ENCODE peak calls at places on chromosome 14, in nine cellular contexts. One of them, this sample, is unnamed.

GRCh38 chr14:22955702-22956575 is 951 bp downstream of the HAUS4 start:
- DNase-seq in adrenal gland: no peak
- DNase-seq in sigmoid colon: peak; percentile 58
- DNase-seq in upper lobe of left lung: no peak
- DNase-seq in GM23248: peak; percentile 33
- DNase-seq in astrocyte: peak; percentile 10
- DNase-seq in HCT116: no peak
- DNase-seq in SJCRH30: no peak
- DNase-seq in stomach: no peak
- DNase-seq in this sample: no peak

GRCh38 chr14:89401241-89401640 is 15.8 kb downstream of the FOXN3 start:
- DNase-seq in GM23248: no peak
- DNase-seq in sigmoid colon: no peak
- DNase-seq in HCT116: no peak
- DNase-seq in astrocyte: no peak
- DNase-seq in SJCRH30: no peak
- DNase-seq in upper lobe of left lung: no peak
- DNase-seq in adrenal gland: no peak
- DNase-seq in stomach: no peak
- DNase-seq in this sample: no peak

GRCh38 chr14:20808084-20808483 is 5.4 kb upstream of the RNASE1 start:
- DNase-seq in SJCRH30: no peak
- DNase-seq in sigmoid colon: no peak
- DNase-seq in HCT116: no peak
- DNase-seq in adrenal gland: no peak
- DNase-seq in astrocyte: no peak
- DNase-seq in GM23248: no peak
- DNase-seq in upper lobe of left lung: no peak
- DNase-seq in stomach: no peak
- DNase-seq in this sample: no peak

GRCh38 chr14:75522224-75522764 is at the start of gene BATF:
- DNase-seq in upper lobe of left lung: peak; percentile 44
- DNase-seq in SJCRH30: no peak
- DNase-seq in sigmoid colon: no peak
- DNase-seq in stomach: peak; percentile 58
- DNase-seq in HCT116: no peak
- DNase-seq in GM23248: no peak
- DNase-seq in adrenal gland: no peak
- DNase-seq in astrocyte: no peak
- DNase-seq in this sample: no peak

GRCh38 chr14:43692706-43693105 is 814.4 kb downstream of the FSCB start:
- DNase-seq in astrocyte: no peak
- DNase-seq in stomach: no peak
- DNase-seq in HCT116: no peak
- DNase-seq in GM23248: no peak
- DNase-seq in SJCRH30: no peak
- DNase-seq in upper lobe of left lung: no peak
- DNase-seq in sigmoid colon: no peak
- DNase-seq in adrenal gland: no peak
- DNase-seq in this sample: no peak

GRCh38 chr14:72775923-72776554 is 117.9 kb downstream of the DPF3 start:
- DNase-seq in astrocyte: no peak
- DNase-seq in stomach: no peak
- DNase-seq in sigmoid colon: no peak
- DNase-seq in upper lobe of left lung: no peak
- DNase-seq in HCT116: no peak
- DNase-seq in adrenal gland: no peak
- DNase-seq in SJCRH30: no peak
- DNase-seq in GM23248: no peak
- DNase-seq in this sample: no peak

GRCh38 chr14:64880382-64881121 is 845 bp upstream of the SPTB start:
- DNase-seq in HCT116: peak; percentile 26
- DNase-seq in GM23248: peak; percentile 6
- DNase-seq in adrenal gland: peak; percentile 40
- DNase-seq in astrocyte: no peak
- DNase-seq in SJCRH30: peak; percentile 38
- DNase-seq in upper lobe of left lung: peak; percentile 90
- DNase-seq in sigmoid colon: peak; percentile 62
- DNase-seq in stomach: peak; percentile 46
- DNase-seq in this sample: no peak

GRCh38 chr14:72740966-72741835 is 152.7 kb downstream of the DPF3 start:
- DNase-seq in stomach: peak; percentile 14
- DNase-seq in SJCRH30: no peak
- DNase-seq in sigmoid colon: no peak
- DNase-seq in HCT116: no peak
- DNase-seq in upper lobe of left lung: no peak
- DNase-seq in GM23248: no peak
- DNase-seq in astrocyte: no peak
- DNase-seq in adrenal gland: no peak
- DNase-seq in this sample: no peak

GRCh38 chr14:59897757-59898383 is 22.1 kb upstream of the LRRC9 start:
- DNase-seq in stomach: peak; percentile 44
- DNase-seq in GM23248: peak; percentile 28
- DNase-seq in HCT116: peak; percentile 10
- DNase-seq in SJCRH30: peak; percentile 35
- DNase-seq in sigmoid colon: no peak
- DNase-seq in upper lobe of left lung: no peak
- DNase-seq in astrocyte: peak; percentile 4
- DNase-seq in adrenal gland: peak; percentile 19
- DNase-seq in this sample: no peak

GRCh38 chr14:74038015-74038859 is 19.1 kb downstream of the BBOF1 start:
- DNase-seq in HCT116: no peak
- DNase-seq in sigmoid colon: no peak
- DNase-seq in upper lobe of left lung: no peak
- DNase-seq in SJCRH30: peak; percentile 74
- DNase-seq in stomach: no peak
- DNase-seq in astrocyte: peak; percentile 32
- DNase-seq in adrenal gland: no peak
- DNase-seq in GM23248: peak; percentile 62
- DNase-seq in this sample: no peak

GRCh38 chr14:75274045-75274898 is 4.4 kb upstream of the FOS start:
- DNase-seq in sigmoid colon: no peak
- DNase-seq in SJCRH30: no peak
- DNase-seq in stomach: no peak
- DNase-seq in HCT116: no peak
- DNase-seq in adrenal gland: no peak
- DNase-seq in upper lobe of left lung: no peak
- DNase-seq in GM23248: no peak
- DNase-seq in astrocyte: no peak
- DNase-seq in this sample: no peak

GRCh38 chr14:35121887-35122695 is at the start of the genes PPP2R3C and PRORP:
- DNase-seq in GM23248: peak; percentile 94
- DNase-seq in upper lobe of left lung: peak; percentile 96
- DNase-seq in SJCRH30: peak; percentile 94
- DNase-seq in adrenal gland: peak; percentile 92
- DNase-seq in astrocyte: peak; percentile 98
- DNase-seq in stomach: peak; percentile 92
- DNase-seq in HCT116: peak; percentile 93
- DNase-seq in sigmoid colon: peak; percentile 96
- DNase-seq in this sample: peak; percentile 95

GRCh38 chr14:96902004-96902403 is 104.8 kb downstream of the VRK1 start:
- DNase-seq in GM23248: no peak
- DNase-seq in HCT116: no peak
- DNase-seq in upper lobe of left lung: no peak
- DNase-seq in stomach: no peak
- DNase-seq in adrenal gland: no peak
- DNase-seq in SJCRH30: no peak
- DNase-seq in astrocyte: no peak
- DNase-seq in sigmoid colon: no peak
- DNase-seq in this sample: no peak

GRCh38 chr14:35167496-35167895 is 45.1 kb downstream of the PRORP start:
- DNase-seq in HCT116: no peak
- DNase-seq in stomach: no peak
- DNase-seq in upper lobe of left lung: no peak
- DNase-seq in astrocyte: no peak
- DNase-seq in adrenal gland: no peak
- DNase-seq in GM23248: no peak
- DNase-seq in sigmoid colon: no peak
- DNase-seq in SJCRH30: no peak
- DNase-seq in this sample: no peak

GRCh38 chr14:26444745-26445144 is 153.1 kb downstream of the NOVA1 start:
- DNase-seq in GM23248: peak; percentile 47
- DNase-seq in sigmoid colon: no peak
- DNase-seq in stomach: no peak
- DNase-seq in HCT116: no peak
- DNase-seq in adrenal gland: no peak
- DNase-seq in upper lobe of left lung: no peak
- DNase-seq in astrocyte: peak; percentile 8
- DNase-seq in SJCRH30: peak; percentile 49
- DNase-seq in this sample: no peak

GRCh38 chr14:76772300-76773187 is 11.3 kb downstream of the VASH1 start:
- DNase-seq in adrenal gland: no peak
- DNase-seq in SJCRH30: no peak
- DNase-seq in astrocyte: peak; percentile 68
- DNase-seq in upper lobe of left lung: no peak
- DNase-seq in GM23248: no peak
- DNase-seq in sigmoid colon: peak; percentile 66
- DNase-seq in HCT116: no peak
- DNase-seq in stomach: no peak
- DNase-seq in this sample: peak; percentile 18

GRCh38 chr14:100417466-100417865 is 94.3 kb downstream of the SLC25A47 start:
- DNase-seq in sigmoid colon: peak; percentile 54
- DNase-seq in HCT116: peak; percentile 63
- DNase-seq in upper lobe of left lung: no peak
- DNase-seq in SJCRH30: peak; percentile 51
- DNase-seq in astrocyte: peak; percentile 93
- DNase-seq in GM23248: peak; percentile 97
- DNase-seq in stomach: peak; percentile 57
- DNase-seq in adrenal gland: peak; percentile 87
- DNase-seq in this sample: no peak

GRCh38 chr14:21083565-21084325 is 13.6 kb downstream of the ARHGEF40 start:
- DNase-seq in upper lobe of left lung: peak; percentile 65
- DNase-seq in stomach: no peak
- DNase-seq in sigmoid colon: no peak
- DNase-seq in HCT116: no peak
- DNase-seq in adrenal gland: no peak
- DNase-seq in SJCRH30: no peak
- DNase-seq in GM23248: no peak
- DNase-seq in astrocyte: no peak
- DNase-seq in this sample: no peak

GRCh38 chr14:104688755-104689619 is at the start of gene INF2:
- DNase-seq in adrenal gland: peak; percentile 65
- DNase-seq in upper lobe of left lung: peak; percentile 94
- DNase-seq in GM23248: peak; percentile 86
- DNase-seq in SJCRH30: peak; percentile 85
- DNase-seq in sigmoid colon: no peak
- DNase-seq in HCT116: no peak
- DNase-seq in astrocyte: no peak
- DNase-seq in stomach: peak; percentile 72
- DNase-seq in this sample: no peak

GRCh38 chr14:94062344-94062904 is 18.6 kb downstream of the DDX24 start:
- DNase-seq in GM23248: peak; percentile 73
- DNase-seq in upper lobe of left lung: no peak
- DNase-seq in SJCRH30: no peak
- DNase-seq in adrenal gland: peak; percentile 13
- DNase-seq in astrocyte: peak; percentile 83
- DNase-seq in HCT116: no peak
- DNase-seq in sigmoid colon: no peak
- DNase-seq in stomach: no peak
- DNase-seq in this sample: no peak
- H3K4me1 ChIP-seq in GM23248: peaks cover 18% of the 10 kb centered on the region
- H3K4me1 ChIP-seq in upper lobe of left lung: peaks cover 33% of the 10 kb centered on the region
- H3K4me1 ChIP-seq in SJCRH30: no peaks in the 10 kb centered on the region
- H3K4me1 ChIP-seq in adrenal gland: peaks cover 55% of the 10 kb centered on the region
- H3K4me1 ChIP-seq in astrocyte: peaks cover 28% of the 10 kb centered on the region
- H3K4me1 ChIP-seq in HCT116: peaks cover 13% of the 10 kb centered on the region
- H3K4me1 ChIP-seq in sigmoid colon: peaks cover 26% of the 10 kb centered on the region
- H3K4me1 ChIP-seq in stomach: peaks cover 22% of the 10 kb centered on the region
- H3K4me1 ChIP-seq in this sample: peaks cover 5% of the 10 kb centered on the region

DNA sequence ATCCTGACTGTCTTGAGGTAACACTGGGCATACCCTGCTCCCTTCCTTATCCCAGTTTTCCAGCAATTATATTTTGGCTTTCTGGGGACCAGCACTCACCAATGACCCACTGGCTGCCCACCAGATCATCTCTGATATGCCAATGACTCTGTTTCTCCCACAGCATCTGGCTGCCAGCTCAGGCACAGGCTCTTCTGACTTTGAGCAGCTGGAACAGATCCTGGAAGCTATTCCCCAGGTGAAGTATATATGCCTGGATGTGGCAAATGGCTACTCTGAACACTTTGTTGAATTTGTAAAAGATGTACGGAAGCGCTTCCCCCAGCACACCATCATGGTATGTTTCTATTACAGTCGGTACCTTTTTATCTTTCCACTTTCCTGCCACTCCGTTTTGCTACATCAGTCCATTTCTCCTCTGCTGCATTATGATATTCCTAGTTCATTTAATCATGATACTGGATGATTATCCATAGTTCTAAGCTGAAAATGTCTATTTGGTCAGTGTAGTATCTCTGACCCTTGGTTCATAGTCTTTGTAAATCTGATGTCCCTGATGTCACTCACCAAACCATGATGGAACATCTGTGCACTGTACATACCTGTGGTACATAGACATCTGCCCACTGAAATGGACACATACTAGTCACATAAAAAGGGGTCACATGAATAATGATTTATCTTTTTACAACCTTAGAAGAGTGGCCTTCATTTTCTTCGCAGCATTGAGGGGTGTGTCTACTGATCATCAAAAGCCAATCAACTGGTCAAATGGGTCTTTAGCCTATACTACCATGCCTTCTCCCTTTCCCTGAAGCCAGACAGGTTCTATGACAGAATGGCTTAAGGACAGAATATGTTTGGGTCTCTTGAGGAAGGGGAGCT is 3.3 kb downstream of the GMPR2 start:
- DNase-seq in sigmoid colon: no peak
- DNase-seq in astrocyte: no peak
- DNase-seq in stomach: no peak
- DNase-seq in adrenal gland: no peak
- DNase-seq in HCT116: no peak
- DNase-seq in SJCRH30: no peak
- DNase-seq in GM23248: no peak
- DNase-seq in upper lobe of left lung: no peak
- DNase-seq in this sample: no peak
- H3K4me1 ChIP-seq in sigmoid colon: peaks cover 39% of the 10 kb centered on the region
- H3K4me1 ChIP-seq in astrocyte: peaks cover 32% of the 10 kb centered on the region
- H3K4me1 ChIP-seq in stomach: peaks cover 42% of the 10 kb centered on the region
- H3K4me1 ChIP-seq in adrenal gland: peaks cover 41% of the 10 kb centered on the region
- H3K4me1 ChIP-seq in HCT116: peaks cover 9% of the 10 kb centered on the region
- H3K4me1 ChIP-seq in SJCRH30: peaks cover 3% of the 10 kb centered on the region
- H3K4me1 ChIP-seq in GM23248: peaks cover 34% of the 10 kb centered on the region
- H3K4me1 ChIP-seq in upper lobe of left lung: peaks cover 60% of the 10 kb centered on the region
- H3K4me1 ChIP-seq in this sample: peaks cover 34% of the 10 kb centered on the region

GRCh38 chr14:103526247-103526913 is 2.6 kb upstream of the TRMT61A start:
- DNase-seq in GM23248: no peak
- DNase-seq in sigmoid colon: no peak
- DNase-seq in HCT116: no peak
- DNase-seq in stomach: no peak
- DNase-seq in astrocyte: no peak
- DNase-seq in SJCRH30: no peak
- DNase-seq in adrenal gland: no peak
- DNase-seq in upper lobe of left lung: no peak
- DNase-seq in this sample: no peak
- H3K4me1 ChIP-seq in GM23248: peaks cover 20% of the 10 kb centered on the region
- H3K4me1 ChIP-seq in sigmoid colon: peaks cover 67% of the 10 kb centered on the region
- H3K4me1 ChIP-seq in HCT116: peaks cover 15% of the 10 kb centered on the region
- H3K4me1 ChIP-seq in stomach: peaks cover 67% of the 10 kb centered on the region
- H3K4me1 ChIP-seq in astrocyte: peaks cover 32% of the 10 kb centered on the region
- H3K4me1 ChIP-seq in SJCRH30: peaks cover 34% of the 10 kb centered on the region
- H3K4me1 ChIP-seq in adrenal gland: peaks cover 39% of the 10 kb centered on the region
- H3K4me1 ChIP-seq in upper lobe of left lung: peaks cover 71% of the 10 kb centered on the region
- H3K4me1 ChIP-seq in this sample: peaks cover 30% of the 10 kb centered on the region

GRCh38 chr14:61568572-61569011 is 126.7 kb upstream of the HIF1A start:
- DNase-seq in astrocyte: no peak
- DNase-seq in GM23248: no peak
- DNase-seq in HCT116: no peak
- DNase-seq in SJCRH30: no peak
- DNase-seq in upper lobe of left lung: peak; percentile 89
- DNase-seq in sigmoid colon: no peak
- DNase-seq in stomach: peak; percentile 72
- DNase-seq in adrenal gland: no peak
- DNase-seq in this sample: no peak
- H3K4me1 ChIP-seq in astrocyte: peaks cover 74% of the 10 kb centered on the region
- H3K4me1 ChIP-seq in GM23248: peaks cover 88% of the 10 kb centered on the region
- H3K4me1 ChIP-seq in HCT116: peaks cover 67% of the 10 kb centered on the region
- H3K4me1 ChIP-seq in SJCRH30: peaks cover 37% of the 10 kb centered on the region
- H3K4me1 ChIP-seq in upper lobe of left lung: peaks cover 48% of the 10 kb centered on the region
- H3K4me1 ChIP-seq in sigmoid colon: peaks cover 4% of the 10 kb centered on the region
- H3K4me1 ChIP-seq in stomach: peaks cover 22% of the 10 kb centered on the region
- H3K4me1 ChIP-seq in adrenal gland: peaks cover 15% of the 10 kb centered on the region
- H3K4me1 ChIP-seq in this sample: peaks cover 12% of the 10 kb centered on the region